ENCODE peak calls at places on chromosome X, in ten cellular contexts. One of them, this sample, is unnamed.

GRCh38 chrX:71992711-71993110 is 82.1 kb downstream of the NHSL2 start:
- DNase-seq in AG10803: no peak
- DNase-seq in left lung: no peak
- DNase-seq in HCT116: no peak
- DNase-seq in tibial nerve: no peak
- DNase-seq in pancreas: no peak
- DNase-seq in cardiac muscle cell: no peak
- DNase-seq in IMR-90: no peak
- DNase-seq in right atrium auricular region: no peak
- DNase-seq in stomach: no peak
- DNase-seq in this sample: no peak

GRCh38 chrX:73525928-73526690 is 36.9 kb upstream of the CHIC1 start:
- DNase-seq in right atrium auricular region: no peak
- DNase-seq in tibial nerve: no peak
- DNase-seq in stomach: no peak
- DNase-seq in AG10803: no peak
- DNase-seq in HCT116: no peak
- DNase-seq in left lung: no peak
- DNase-seq in pancreas: no peak
- DNase-seq in IMR-90: no peak
- DNase-seq in cardiac muscle cell: no peak
- DNase-seq in this sample: no peak

GRCh38 chrX:118720058-118720707 is 7.2 kb upstream of the IL13RA1 start:
- DNase-seq in pancreas: no peak
- DNase-seq in IMR-90: no peak
- DNase-seq in tibial nerve: no peak
- DNase-seq in HCT116: no peak
- DNase-seq in left lung: no peak
- DNase-seq in cardiac muscle cell: no peak
- DNase-seq in stomach: no peak
- DNase-seq in AG10803: no peak
- DNase-seq in right atrium auricular region: no peak
- DNase-seq in this sample: no peak

GRCh38 chrX:106397788-106398538 is 213.8 kb upstream of the RADX start:
- DNase-seq in tibial nerve: no peak
- DNase-seq in pancreas: no peak
- DNase-seq in stomach: no peak
- DNase-seq in cardiac muscle cell: peak; percentile 20
- DNase-seq in AG10803: no peak
- DNase-seq in right atrium auricular region: no peak
- DNase-seq in IMR-90: no peak
- DNase-seq in HCT116: peak; percentile 21
- DNase-seq in left lung: no peak
- DNase-seq in this sample: peak; percentile 13

GRCh38 chrX:103613362-103613761 is 5.6 kb downstream of the TCEAL3 start:
- DNase-seq in tibial nerve: no peak
- DNase-seq in AG10803: no peak
- DNase-seq in HCT116: no peak
- DNase-seq in IMR-90: peak; percentile 72
- DNase-seq in left lung: no peak
- DNase-seq in pancreas: no peak
- DNase-seq in stomach: no peak
- DNase-seq in right atrium auricular region: no peak
- DNase-seq in cardiac muscle cell: no peak
- DNase-seq in this sample: no peak

GRCh38 chrX:100409316-100410082 is 574 bp downstream of the PCDH19 start:
- DNase-seq in HCT116: no peak
- DNase-seq in right atrium auricular region: no peak
- DNase-seq in left lung: no peak
- DNase-seq in tibial nerve: no peak
- DNase-seq in AG10803: no peak
- DNase-seq in stomach: no peak
- DNase-seq in IMR-90: no peak
- DNase-seq in cardiac muscle cell: no peak
- DNase-seq in pancreas: peak; percentile 60
- DNase-seq in this sample: no peak

GRCh38 chrX:10023821-10024220 is 56.7 kb downstream of the CLDN34 start:
- DNase-seq in HCT116: no peak
- DNase-seq in tibial nerve: no peak
- DNase-seq in stomach: no peak
- DNase-seq in right atrium auricular region: no peak
- DNase-seq in IMR-90: no peak
- DNase-seq in left lung: no peak
- DNase-seq in AG10803: no peak
- DNase-seq in cardiac muscle cell: no peak
- DNase-seq in pancreas: no peak
- DNase-seq in this sample: no peak

GRCh38 chrX:155577682-155578081 is 35.1 kb downstream of the TMLHE start:
- DNase-seq in AG10803: no peak
- DNase-seq in HCT116: no peak
- DNase-seq in pancreas: no peak
- DNase-seq in cardiac muscle cell: no peak
- DNase-seq in right atrium auricular region: no peak
- DNase-seq in IMR-90: no peak
- DNase-seq in tibial nerve: no peak
- DNase-seq in left lung: no peak
- DNase-seq in stomach: no peak
- DNase-seq in this sample: no peak

GRCh38 chrX:41922125-41922521 is 1.2 kb downstream of the CASK start:
- DNase-seq in IMR-90: peak; percentile 27
- DNase-seq in right atrium auricular region: no peak
- DNase-seq in HCT116: no peak
- DNase-seq in AG10803: peak; percentile 17
- DNase-seq in stomach: no peak
- DNase-seq in tibial nerve: peak; percentile 4
- DNase-seq in cardiac muscle cell: peak; percentile 43
- DNase-seq in left lung: no peak
- DNase-seq in pancreas: no peak
- DNase-seq in this sample: no peak

GRCh38 chrX:107601759-107602158 is 26.6 kb upstream of the PRPS1 start:
- DNase-seq in pancreas: peak; percentile 51
- DNase-seq in stomach: no peak
- DNase-seq in left lung: no peak
- DNase-seq in HCT116: no peak
- DNase-seq in IMR-90: no peak
- DNase-seq in tibial nerve: no peak
- DNase-seq in AG10803: no peak
- DNase-seq in cardiac muscle cell: no peak
- DNase-seq in right atrium auricular region: peak; percentile 36
- DNase-seq in this sample: no peak

GRCh38 chrX:132171478-132171877 is 43.7 kb upstream of the FRMD7 start:
- DNase-seq in IMR-90: peak; percentile 0
- DNase-seq in tibial nerve: no peak
- DNase-seq in stomach: no peak
- DNase-seq in right atrium auricular region: no peak
- DNase-seq in pancreas: no peak
- DNase-seq in cardiac muscle cell: no peak
- DNase-seq in HCT116: no peak
- DNase-seq in left lung: no peak
- DNase-seq in AG10803: no peak
- DNase-seq in this sample: no peak

GRCh38 chrX:10781847-10782530 is 161.6 kb upstream of the MID1 start:
- DNase-seq in tibial nerve: no peak
- DNase-seq in HCT116: no peak
- DNase-seq in right atrium auricular region: no peak
- DNase-seq in cardiac muscle cell: no peak
- DNase-seq in stomach: no peak
- DNase-seq in AG10803: no peak
- DNase-seq in pancreas: no peak
- DNase-seq in IMR-90: no peak
- DNase-seq in left lung: no peak
- DNase-seq in this sample: no peak

GRCh38 chrX:106670631-106671030 is 55.9 kb upstream of the RNF128 start:
- DNase-seq in IMR-90: peak; percentile 52
- DNase-seq in tibial nerve: no peak
- DNase-seq in HCT116: no peak
- DNase-seq in AG10803: no peak
- DNase-seq in stomach: no peak
- DNase-seq in pancreas: no peak
- DNase-seq in cardiac muscle cell: no peak
- DNase-seq in left lung: no peak
- DNase-seq in right atrium auricular region: no peak
- DNase-seq in this sample: no peak

DNA sequence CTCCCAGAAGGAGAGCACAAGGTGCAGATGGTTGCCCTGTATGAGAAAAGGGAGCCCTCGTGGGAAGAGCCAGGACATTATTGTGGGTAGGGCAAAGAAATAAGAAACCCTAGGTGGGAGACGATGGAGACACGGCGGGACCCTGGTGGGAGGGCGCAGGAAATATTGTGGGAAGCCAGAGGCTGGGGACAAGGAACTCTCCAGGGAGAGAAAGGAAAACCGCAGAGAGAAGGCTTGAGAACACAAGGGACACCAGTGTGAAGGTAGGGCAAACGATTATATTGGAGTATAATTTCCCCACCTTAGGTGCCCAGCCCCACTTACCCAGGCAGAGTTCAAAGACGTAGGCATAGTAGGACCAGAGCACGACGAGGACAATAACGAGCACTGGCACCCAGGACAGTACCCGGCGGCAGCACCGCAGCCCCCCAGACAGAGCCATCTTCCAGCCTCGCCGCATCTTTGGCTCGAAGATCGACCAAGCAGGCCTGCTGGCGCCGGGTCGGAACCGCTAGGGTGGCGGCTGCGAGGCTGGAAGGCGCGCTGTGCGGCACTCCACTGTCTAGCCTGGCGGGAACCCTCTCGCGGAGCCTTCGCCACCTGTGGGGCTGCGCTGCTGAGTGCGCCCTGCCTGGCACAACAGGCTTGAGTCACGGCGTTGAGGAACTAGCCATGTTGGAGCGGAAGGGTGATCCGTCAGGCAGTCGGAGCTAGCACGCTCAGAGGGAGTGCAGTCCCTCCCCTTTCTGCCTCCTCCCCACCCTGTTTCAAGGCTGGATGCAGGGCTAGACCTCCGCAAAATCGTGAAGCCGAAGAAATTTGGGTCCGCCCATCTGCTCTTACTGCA is at the start of gene ZDHHC15:
- DNase-seq in AG10803: peak; percentile 4
- DNase-seq in pancreas: peak; percentile 88
- DNase-seq in IMR-90: no peak
- DNase-seq in stomach: peak; percentile 55
- DNase-seq in right atrium auricular region: peak; percentile 59
- DNase-seq in tibial nerve: peak; percentile 11
- DNase-seq in left lung: peak; percentile 51
- DNase-seq in HCT116: no peak
- DNase-seq in cardiac muscle cell: peak; percentile 72
- DNase-seq in this sample: peak; percentile 15
- H3K4me3 ChIP-seq in AG10803: peak within 1 kb of the TSS; percentile 54
- H3K4me3 ChIP-seq in pancreas: peak within 1 kb of the TSS; percentile 11
- H3K4me3 ChIP-seq in IMR-90: no peak within 1 kb of the TSS
- H3K4me3 ChIP-seq in stomach: peak within 1 kb of the TSS; percentile 45
- H3K4me3 ChIP-seq in right atrium auricular region: peak within 1 kb of the TSS; percentile 46
- H3K4me3 ChIP-seq in tibial nerve: peak within 1 kb of the TSS; percentile 40
- H3K4me3 ChIP-seq in left lung: peak within 1 kb of the TSS; percentile 40
- H3K4me3 ChIP-seq in HCT116: no peak within 1 kb of the TSS
- H3K4me3 ChIP-seq in cardiac muscle cell: peak within 1 kb of the TSS; percentile 35
- H3K4me3 ChIP-seq in this sample: peak within 1 kb of the TSS; percentile 51

DNA sequence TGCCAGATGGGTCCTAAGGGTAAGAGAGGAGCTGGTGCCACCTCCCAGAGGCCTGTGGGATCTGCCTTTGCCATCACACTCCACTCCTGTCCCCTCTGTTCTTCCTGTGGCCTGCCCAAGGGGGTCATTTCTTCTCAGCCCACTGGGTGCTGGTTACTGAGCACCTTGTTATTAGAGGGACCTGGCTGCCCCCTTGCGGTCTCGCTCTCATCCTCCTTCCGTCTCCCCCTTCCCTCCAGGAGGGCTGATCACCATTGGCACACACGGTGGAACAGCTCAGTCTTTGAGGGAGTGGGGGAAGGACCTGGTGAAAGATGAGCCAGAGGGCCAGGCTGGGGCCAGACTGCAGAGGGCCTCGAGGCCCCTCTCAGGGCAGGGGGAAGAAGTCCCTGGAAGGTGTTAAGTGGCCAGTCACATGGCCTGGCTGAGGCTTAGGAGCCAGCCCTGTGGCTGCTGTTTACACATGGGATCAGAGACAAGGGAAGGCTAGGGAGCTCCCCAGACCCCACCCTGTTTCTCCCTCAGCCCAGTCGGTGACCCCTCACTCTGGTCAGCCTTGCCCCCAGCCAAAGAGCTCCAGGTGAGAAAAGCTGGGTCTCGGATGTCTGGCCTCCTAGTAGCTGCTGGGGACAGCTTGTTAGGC is 68.1 kb downstream of the MTMR1 start:
- DNase-seq in cardiac muscle cell: peak; percentile 28
- DNase-seq in stomach: no peak
- DNase-seq in pancreas: no peak
- DNase-seq in right atrium auricular region: peak; percentile 54
- DNase-seq in HCT116: no peak
- DNase-seq in AG10803: no peak
- DNase-seq in IMR-90: no peak
- DNase-seq in tibial nerve: no peak
- DNase-seq in left lung: no peak
- DNase-seq in this sample: no peak
- TF ChIP-seq CTCF in cardiac muscle cell: no peak
- TF ChIP-seq CTCF in stomach: no peak
- TF ChIP-seq CTCF in pancreas: no peak
- TF ChIP-seq CTCF in right atrium auricular region: no peak
- TF ChIP-seq CTCF in HCT116: no peak
- TF ChIP-seq CTCF in AG10803: no peak
- TF ChIP-seq CTCF in IMR-90: no peak
- TF ChIP-seq CTCF in tibial nerve: no peak
- TF ChIP-seq CTCF in left lung: no peak
- TF ChIP-seq CTCF in this sample: no peak

DNA sequence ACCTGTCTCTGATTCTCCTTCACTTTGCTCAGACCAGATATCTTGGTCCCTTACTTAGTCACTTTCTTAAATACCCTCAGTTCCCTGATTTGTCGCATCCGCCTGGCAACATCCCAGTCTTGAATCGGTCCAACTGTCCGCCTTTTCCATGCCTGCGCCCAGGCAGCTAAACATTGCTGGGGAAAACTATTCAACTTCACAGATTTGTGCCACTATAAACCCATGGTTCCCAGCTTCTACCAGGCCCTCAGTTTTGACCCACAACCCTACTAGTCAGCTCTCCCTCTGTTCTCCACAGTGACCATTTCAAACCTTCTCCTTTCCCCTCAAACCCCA is 451 bp upstream of the FGD1 start:
- DNase-seq in right atrium auricular region: no peak
- DNase-seq in stomach: no peak
- DNase-seq in left lung: no peak
- DNase-seq in pancreas: no peak
- DNase-seq in tibial nerve: no peak
- DNase-seq in AG10803: no peak
- DNase-seq in cardiac muscle cell: no peak
- DNase-seq in IMR-90: no peak
- DNase-seq in HCT116: no peak
- DNase-seq in this sample: no peak
- H3K4me3 ChIP-seq in right atrium auricular region: peak overlapping the region; percentile 65
- H3K4me3 ChIP-seq in stomach: peak overlapping the region; percentile 58
- H3K4me3 ChIP-seq in left lung: peak overlapping the region; percentile 46
- H3K4me3 ChIP-seq in pancreas: no peak overlapping the region
- H3K4me3 ChIP-seq in tibial nerve: no peak overlapping the region
- H3K4me3 ChIP-seq in AG10803: peak overlapping the region; percentile 69
- H3K4me3 ChIP-seq in cardiac muscle cell: peak overlapping the region; percentile 76
- H3K4me3 ChIP-seq in IMR-90: peak overlapping the region; percentile 37
- H3K4me3 ChIP-seq in HCT116: peak overlapping the region; percentile 58
- H3K4me3 ChIP-seq in this sample: peak overlapping the region; percentile 57

DNA sequence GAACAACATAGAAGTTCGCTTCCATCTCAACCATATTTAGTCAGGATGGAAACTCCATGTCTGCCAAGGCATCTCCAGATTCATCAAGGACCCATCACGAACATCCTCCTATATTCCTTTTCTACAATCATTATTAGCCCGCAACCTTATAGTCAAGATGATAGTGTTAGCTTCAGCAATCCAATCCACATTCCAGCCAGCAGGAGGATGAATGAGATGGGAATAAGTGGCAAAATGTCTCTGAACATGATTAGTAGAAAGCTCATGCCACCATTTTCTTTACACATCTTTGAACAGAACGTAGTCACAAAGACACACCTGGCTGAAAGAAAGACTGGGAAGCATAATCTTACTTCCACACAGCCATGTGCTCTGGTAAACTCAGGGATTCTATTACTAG is 18.6 kb upstream of the NR0B1 start:
- DNase-seq in left lung: no peak
- DNase-seq in right atrium auricular region: no peak
- DNase-seq in cardiac muscle cell: no peak
- DNase-seq in IMR-90: no peak
- DNase-seq in AG10803: no peak
- DNase-seq in tibial nerve: no peak
- DNase-seq in HCT116: no peak
- DNase-seq in stomach: no peak
- DNase-seq in pancreas: no peak
- DNase-seq in this sample: no peak
- TF ChIP-seq CTCF in left lung: no peak
- TF ChIP-seq CTCF in right atrium auricular region: no peak
- TF ChIP-seq CTCF in cardiac muscle cell: no peak
- TF ChIP-seq CTCF in IMR-90: no peak
- TF ChIP-seq CTCF in AG10803: no peak
- TF ChIP-seq CTCF in tibial nerve: no peak
- TF ChIP-seq CTCF in HCT116: no peak
- TF ChIP-seq CTCF in stomach: no peak
- TF ChIP-seq CTCF in pancreas: no peak
- TF ChIP-seq CTCF in this sample: no peak